ENCODE peak calls at places on chromosomes 6 and 20, in four cellular contexts. P is progenitor cell of endocrine pancreas, H is body of pancreas, L is CD14-positive monocyte. Y is an unnamed sample.

GRCh38 chr6:6333498-6333897 is 13.0 kb upstream of the F13A1 start:
- DNase-seq in H (peak), P (no peak), L (peak), Y (no peak)

GRCh38 chr6:10465633-10466499 is 51.0 kb upstream of the TFAP2A start:
- DNase-seq in L (no peak), H (no peak), P (peak), Y (peak)

GRCh38 chr6:128452713-128453112 is 67.7 kb downstream of the PTPRK start:
- DNase-seq in P (no peak), L (no peak), H (no peak), Y (no peak)

GRCh38 chr6:170063431-170063830 is 227.4 kb downstream of the DLL1 start:
- DNase-seq in H (no peak), P (no peak), L (no peak), Y (no peak)

GRCh38 chr6:112839525-112839961 is 492.4 kb downstream of the RFPL4B start:
- DNase-seq in P (no peak), L (no peak), H (no peak), Y (peak)

GRCh38 chr6:7249391-7249790 is 63.6 kb downstream of the SSR1 start:
- DNase-seq in H (no peak), L (no peak), P (no peak), Y (no peak)

GRCh38 chr6:141484726-141485125 is 648.0 kb upstream of the GJE1 start:
- DNase-seq in L (no peak), P (no peak), H (no peak), Y (no peak)

GRCh38 chr6:23272536-23272935 is 703.2 kb downstream of the HDGFL1 start:
- DNase-seq in H (no peak), P (no peak), L (no peak), Y (no peak)

GRCh38 chr6:79710127-79710526 is 79.0 kb downstream of the SH3BGRL2 start:
- DNase-seq in L (no peak), P (no peak), H (no peak), Y (no peak)

GRCh38 chr6:79227445-79227844 is 7.0 kb downstream of the HMGN3 start:
- DNase-seq in L (no peak), H (no peak), P (no peak), Y (no peak)

GRCh38 chr6:7786206-7786605 is 60.3 kb downstream of the BMP6 start:
- DNase-seq in L (no peak), P (no peak), H (no peak), Y (no peak)

GRCh38 chr6:75611011-75611701 is 9.5 kb downstream of the SENP6 start:
- DNase-seq in H (no peak), P (no peak), L (no peak), Y (no peak)

GRCh38 chr6:42959917-42960242 is 674 bp upstream of the GNMT start:
- DNase-seq in H (no peak), L (no peak), P (no peak), Y (no peak)

GRCh38 chr20:40510622-40511021 is 178.4 kb downstream of the MAFB start:
- DNase-seq in H (no peak), P (no peak), L (no peak), Y (no peak)

GRCh38 chr20:49694450-49695071 is 19.1 kb downstream of the B4GALT5 start:
- DNase-seq in H (no peak), L (no peak), P (no peak), Y (no peak)

DNA sequence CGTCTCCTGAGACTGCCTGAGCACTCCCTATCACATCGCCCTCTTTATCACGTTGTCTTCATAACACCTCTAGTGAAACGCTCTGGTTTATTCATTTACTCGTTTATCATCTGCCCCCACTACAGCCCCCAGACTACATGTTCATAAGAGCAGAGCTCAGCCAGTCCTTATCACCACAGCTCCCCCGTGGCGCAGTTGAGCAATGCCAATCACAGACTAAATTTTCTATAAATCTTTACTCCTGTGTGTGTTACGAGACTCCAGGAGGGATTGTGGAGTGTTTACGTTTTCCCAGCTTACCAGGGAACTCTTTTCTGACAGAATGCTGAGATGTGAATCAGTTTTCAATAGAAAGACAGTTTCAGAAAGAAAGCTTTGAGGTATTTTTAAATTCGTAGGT is 316.3 kb downstream of the ADGRB3 start:
- DNase-seq in L (no peak), H (no peak), P (no peak), Y (no peak)
- TF ChIP-seq CTCF in L (no peak), H (no peak), P (peak), Y (no peak)

GRCh38 chr6:109896333-109896732 is 81.8 kb upstream of the GPR6 start:
- DNase-seq in P (no peak), H (no peak), L (no peak), Y (no peak)

GRCh38 chr6:109893606-109894005 is 84.5 kb upstream of the GPR6 start:
- DNase-seq in H (no peak), L (no peak), P (no peak), Y (no peak)

GRCh38 chr6:109894181-109894580 is 83.9 kb upstream of the GPR6 start:
- DNase-seq in H (peak), P (no peak), L (no peak), Y (no peak)

GRCh38 chr6:109891924-109892323 is 86.2 kb upstream of the GPR6 start:
- DNase-seq in H (peak), L (peak), P (no peak), Y (no peak)

DNA sequence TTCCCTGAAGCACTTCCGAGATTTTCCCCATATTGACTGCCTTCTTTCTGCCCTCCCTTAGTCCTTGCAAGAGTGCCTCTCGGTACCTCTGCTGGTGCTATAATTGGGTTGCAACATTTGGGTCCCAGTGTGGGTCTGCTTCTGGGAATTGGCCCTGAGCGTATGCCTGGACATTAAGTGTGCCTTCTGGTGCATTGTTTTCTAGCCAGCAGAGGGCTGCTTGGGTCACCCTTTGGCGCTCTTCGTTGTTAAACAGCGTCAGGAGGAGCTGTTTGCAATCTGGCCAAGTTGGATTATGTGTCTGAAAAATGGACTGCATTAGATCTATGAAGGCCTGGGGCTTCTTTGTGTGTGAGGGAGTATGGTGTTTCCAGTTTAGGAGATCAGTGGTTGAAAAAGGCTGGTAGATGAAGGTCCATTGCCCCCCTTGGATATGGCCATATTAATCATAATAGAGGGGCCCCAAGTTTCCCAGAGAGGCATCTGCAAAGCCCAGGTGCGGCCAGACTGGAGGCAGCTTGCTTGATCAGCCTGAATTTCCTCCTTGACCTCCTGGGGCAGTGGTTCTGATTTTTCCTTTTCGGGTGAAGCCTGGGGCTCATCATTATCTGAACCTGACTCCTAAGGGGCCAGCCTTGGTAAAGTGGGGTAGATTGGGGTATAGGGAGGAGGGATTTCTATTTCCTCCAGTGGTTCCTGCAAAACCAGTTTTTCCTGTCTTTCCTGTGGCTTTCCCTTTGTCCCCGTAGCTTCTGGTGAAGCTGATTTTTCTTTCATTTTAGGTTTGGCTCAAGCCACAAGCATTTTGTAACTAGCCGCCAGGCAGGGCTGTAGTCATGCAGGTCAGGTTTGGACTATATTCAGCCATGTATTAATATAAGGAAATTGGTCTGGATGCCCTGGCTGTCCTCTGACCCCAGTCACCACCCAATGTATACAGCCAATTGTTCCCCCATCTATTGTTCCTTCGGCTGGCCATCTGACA is 85.4 kb upstream of the GPR6 start:
- DNase-seq in P (no peak), H (peak), L (no peak), Y (peak)
- TF ChIP-seq CTCF in P (no peak), H (peak), L (no peak), Y (no peak)

GRCh38 chr20:54723723-54724122 is 248.3 kb downstream of the DOK5 start:
- DNase-seq in P (no peak), L (no peak), H (no peak), Y (no peak)

GRCh38 chr20:54727490-54727889 is 252.1 kb downstream of the DOK5 start:
- DNase-seq in L (no peak), H (no peak), P (no peak), Y (no peak)

DNA sequence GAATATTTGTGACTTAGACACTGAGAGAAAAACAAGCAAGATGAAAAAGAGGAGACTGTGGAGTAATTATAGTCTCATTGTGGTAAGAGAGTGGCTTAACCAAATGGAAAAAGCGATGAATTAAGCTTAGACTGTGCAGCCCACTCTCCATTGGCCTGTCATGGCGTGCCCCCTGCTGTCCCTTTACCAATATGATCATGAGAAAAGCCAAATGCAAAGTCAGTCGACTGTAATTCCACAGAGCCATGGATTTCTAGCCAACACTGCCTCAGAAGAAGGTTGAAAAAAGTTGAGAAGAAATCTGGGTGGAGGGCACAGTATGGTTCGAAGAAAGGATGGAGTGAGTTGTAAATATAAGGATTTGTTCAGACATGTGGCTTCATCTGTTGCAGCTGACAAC is 251.3 kb downstream of the DOK5 start:
- DNase-seq in P (no peak), L (no peak), H (peak), Y (no peak)
- TF ChIP-seq CTCF in P (no peak), L (no peak), H (peak), Y (no peak)

GRCh38 chr20:22312744-22313346 is 271.5 kb downstream of the FOXA2 start:
- DNase-seq in P (peak), H (peak), L (no peak), Y (peak)
- TF ChIP-seq CTCF in P (peak), H (peak), L (peak), Y (peak)

DNA sequence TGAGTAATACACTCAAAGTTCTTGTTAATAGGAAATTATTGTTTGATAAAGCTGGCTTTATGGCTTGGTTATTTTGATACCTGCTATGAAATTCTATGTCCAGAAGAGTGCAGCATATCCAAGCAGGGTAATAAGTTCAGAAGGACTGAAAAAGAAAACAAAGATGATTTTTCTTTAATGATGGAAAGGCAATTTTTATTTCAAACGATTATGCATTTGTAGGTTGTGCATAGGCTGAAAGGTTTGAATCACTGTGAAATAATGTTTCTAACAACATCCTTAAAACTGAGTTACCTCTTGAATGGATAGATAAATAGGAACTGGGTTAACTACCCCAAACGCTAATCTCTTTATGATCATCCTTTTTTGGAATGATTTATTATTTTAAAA is 1.4 kb upstream of the MAN1A1 start:
- DNase-seq in H (no peak), P (no peak), L (no peak), Y (peak)
- TF ChIP-seq CTCF in H (peak), P (peak), L (peak), Y (peak)

GRCh38 chr6:28587746-28588075 is 62.0 kb downstream of the GPX5 start:
- DNase-seq in H (no peak), L (no peak), P (no peak), Y (no peak)

GRCh38 chr6:28583463-28583862 is 57.8 kb downstream of the GPX5 start:
- DNase-seq in H (no peak), L (no peak), P (no peak), Y (no peak)

GRCh38 chr6:28587011-28587745 is 61.5 kb downstream of the GPX5 start:
- DNase-seq in L (no peak), H (peak), P (peak), Y (peak)

GRCh38 chr6:28586273-28586672 is 60.6 kb downstream of the GPX5 start:
- DNase-seq in L (no peak), P (no peak), H (no peak), Y (peak)

DNA sequence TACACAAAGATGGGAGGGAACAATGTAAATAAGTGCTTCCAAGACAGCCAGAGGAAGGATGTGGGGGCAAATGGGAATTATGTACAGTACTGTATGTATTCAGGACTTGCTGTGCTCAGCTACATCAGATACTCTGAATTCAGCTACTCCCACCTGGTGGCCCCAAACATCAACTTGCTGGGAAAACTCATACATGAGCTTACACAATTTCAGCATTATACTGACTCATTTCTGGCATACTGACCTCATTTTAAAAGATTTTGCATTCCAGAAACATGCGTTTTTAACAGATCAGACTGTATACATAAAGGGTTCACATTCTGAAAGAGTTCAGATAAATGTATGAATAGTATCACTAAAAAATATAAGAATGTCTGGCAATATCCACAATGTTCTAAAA is 59.7 kb downstream of the GPX5 start:
- DNase-seq in P (no peak), H (no peak), L (no peak), Y (peak)
- TF ChIP-seq CTCF in P (peak), H (no peak), L (no peak), Y (no peak)

DNA sequence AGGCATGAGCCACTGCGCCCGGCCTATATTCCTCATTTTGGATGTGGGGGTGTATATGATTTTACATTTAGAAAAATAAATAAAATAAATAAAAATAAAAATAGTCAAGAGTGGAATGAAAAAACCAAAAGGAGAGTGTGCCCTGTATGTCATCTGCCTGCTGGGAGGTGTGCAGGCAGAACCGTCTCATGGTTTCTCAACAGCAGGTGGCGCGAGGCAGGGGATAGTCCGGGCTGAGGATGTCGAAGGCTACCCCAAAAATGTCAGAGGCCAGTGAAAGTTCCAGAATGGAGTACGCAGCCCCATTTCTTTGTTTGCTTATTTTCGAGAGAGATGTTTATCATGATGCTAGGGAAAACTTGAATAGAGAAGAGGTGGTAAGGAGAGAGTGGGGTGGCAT is 16.4 kb upstream of the KIF16B start:
- DNase-seq in L (no peak), P (no peak), H (no peak), Y (no peak)
- TF ChIP-seq CTCF in L (no peak), P (no peak), H (no peak), Y (no peak)

DNA sequence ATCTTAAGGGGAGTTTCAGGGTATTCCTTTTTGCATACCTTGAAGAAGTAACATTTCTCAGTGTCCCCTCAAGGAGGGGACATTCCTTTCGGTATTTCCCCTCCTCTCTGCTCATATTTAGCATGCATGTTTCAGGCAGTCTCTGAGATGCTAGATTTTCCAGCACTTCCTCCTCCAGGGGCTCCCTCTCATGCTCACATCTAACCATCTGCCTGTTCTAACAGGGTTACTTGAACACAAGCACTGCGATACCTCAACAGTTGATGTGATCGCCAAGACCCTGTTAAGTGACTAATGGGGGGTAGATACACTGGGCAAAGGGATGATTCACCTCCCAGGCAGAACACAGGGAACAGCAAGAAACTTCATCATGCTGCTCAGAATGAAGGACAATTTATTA is 12.9 kb upstream of the MCM3 start:
- DNase-seq in L (no peak), H (no peak), P (no peak), Y (no peak)
- TF ChIP-seq CTCF in L (no peak), H (no peak), P (no peak), Y (no peak)

GRCh38 chr6:37585937-37586336 is 86.2 kb upstream of the CCDC167 start:
- DNase-seq in H (no peak), L (no peak), P (no peak), Y (no peak)

GRCh38 chr6:37582309-37582708 is 82.6 kb upstream of the CCDC167 start:
- DNase-seq in H (no peak), P (peak), L (no peak), Y (peak)

GRCh38 chr6:37585523-37585905 is 85.8 kb upstream of the CCDC167 start:
- DNase-seq in P (no peak), H (no peak), L (no peak), Y (no peak)

GRCh38 chr6:37584654-37585522 is 85.2 kb upstream of the CCDC167 start:
- DNase-seq in H (no peak), L (no peak), P (no peak), Y (no peak)

GRCh38 chr6:37583261-37583660 is 83.6 kb upstream of the CCDC167 start:
- DNase-seq in P (no peak), L (no peak), H (no peak), Y (no peak)
- TF ChIP-seq CTCF in P (no peak), L (no peak), H (no peak), Y (no peak)

GRCh38 chr6:143374014-143374413 is 76.5 kb downstream of the ADAT2 start:
- DNase-seq in H (no peak), P (no peak), L (no peak), Y (no peak)
- TF ChIP-seq CTCF in H (no peak), P (no peak), L (no peak), Y (no peak)

Y was measured in RWPE1.